ENCODE peak calls at places on chromosomes 2 and 18, in four cellular contexts. Q is endothelial cell; W is CD4-positive, alpha-beta T cell; D is mammary epithelial cell. M is an unnamed sample.

GRCh38 chr2:10221976-10222870 is 80.5 kb upstream of the HPCAL1 start:
- DNase-seq in Q (no peak), W (no peak), D (no peak), M (no peak)

GRCh38 chr2:222663448-222663847 is 7.6 kb upstream of the FARSB start:
- DNase-seq in D (no peak), W (no peak), Q (no peak), M (no peak)

GRCh38 chr2:204945376-204945775 is 400.1 kb downstream of the PARD3B start:
- DNase-seq in Q (no peak), D (no peak), W (no peak), M (no peak)

GRCh38 chr2:175175320-175175719 is 6.2 kb downstream of the ATP5MC3 start:
- DNase-seq in D (no peak), W (no peak), Q (no peak), M (no peak)

GRCh38 chr18:64416990-64417389 is 268.1 kb upstream of the LINC00305 start:
- DNase-seq in W (no peak), D (no peak), Q (no peak), M (no peak)

GRCh38 chr18:22691988-22692710 is 241.0 kb upstream of the RBBP8 start:
- DNase-seq in W (no peak), D (peak), Q (no peak), M (peak)

GRCh38 chr2:198347349-198347748 is 543.0 kb downstream of the PLCL1 start:
- DNase-seq in Q (no peak), W (no peak), D (no peak), M (no peak)

GRCh38 chr2:120435671-120436459 is 89.9 kb downstream of the INHBB start:
- DNase-seq in W (no peak), D (no peak), Q (no peak), M (no peak)

GRCh38 chr18:66168834-66169233 is 418.0 kb downstream of the CDH7 start:
- DNase-seq in D (no peak), W (no peak), Q (no peak), M (no peak)

GRCh38 chr2:105777071-105777482 is 32.4 kb downstream of the NCK2 start:
- DNase-seq in W (no peak), D (no peak), Q (no peak), M (no peak)

GRCh38 chr18:72601481-72601880 is 57.3 kb upstream of the CBLN2 start:
- DNase-seq in Q (no peak), D (no peak), W (no peak), M (no peak)

GRCh38 chr2:204010611-204011560 is 74.3 kb downstream of the ICOS start:
- DNase-seq in W (no peak), Q (no peak), D (peak), M (peak)

GRCh38 chr2:23658466-23658942 is 268.4 kb downstream of the ATAD2B start:
- DNase-seq in W (no peak), D (no peak), Q (no peak), M (no peak)

GRCh38 chr2:96464651-96465050 is 40.5 kb downstream of the NEURL3 start:
- DNase-seq in Q (no peak), D (no peak), W (no peak), M (no peak)

GRCh38 chr2:96470089-96470488 is 35.1 kb downstream of the NEURL3 start:
- DNase-seq in D (no peak), Q (no peak), W (no peak), M (no peak)

GRCh38 chr2:96468904-96469303 is 36.3 kb downstream of the NEURL3 start:
- DNase-seq in D (no peak), Q (no peak), W (no peak), M (no peak)

GRCh38 chr2:96471772-96472171 is 33.4 kb downstream of the NEURL3 start:
- DNase-seq in W (no peak), Q (no peak), D (no peak), M (no peak)

GRCh38 chr2:96470636-96471035 is 34.5 kb downstream of the NEURL3 start:
- DNase-seq in D (no peak), Q (peak), W (peak), M (no peak)
- TF ChIP-seq CTCF in D (peak), Q (peak), W (peak), M (no peak)

DNA sequence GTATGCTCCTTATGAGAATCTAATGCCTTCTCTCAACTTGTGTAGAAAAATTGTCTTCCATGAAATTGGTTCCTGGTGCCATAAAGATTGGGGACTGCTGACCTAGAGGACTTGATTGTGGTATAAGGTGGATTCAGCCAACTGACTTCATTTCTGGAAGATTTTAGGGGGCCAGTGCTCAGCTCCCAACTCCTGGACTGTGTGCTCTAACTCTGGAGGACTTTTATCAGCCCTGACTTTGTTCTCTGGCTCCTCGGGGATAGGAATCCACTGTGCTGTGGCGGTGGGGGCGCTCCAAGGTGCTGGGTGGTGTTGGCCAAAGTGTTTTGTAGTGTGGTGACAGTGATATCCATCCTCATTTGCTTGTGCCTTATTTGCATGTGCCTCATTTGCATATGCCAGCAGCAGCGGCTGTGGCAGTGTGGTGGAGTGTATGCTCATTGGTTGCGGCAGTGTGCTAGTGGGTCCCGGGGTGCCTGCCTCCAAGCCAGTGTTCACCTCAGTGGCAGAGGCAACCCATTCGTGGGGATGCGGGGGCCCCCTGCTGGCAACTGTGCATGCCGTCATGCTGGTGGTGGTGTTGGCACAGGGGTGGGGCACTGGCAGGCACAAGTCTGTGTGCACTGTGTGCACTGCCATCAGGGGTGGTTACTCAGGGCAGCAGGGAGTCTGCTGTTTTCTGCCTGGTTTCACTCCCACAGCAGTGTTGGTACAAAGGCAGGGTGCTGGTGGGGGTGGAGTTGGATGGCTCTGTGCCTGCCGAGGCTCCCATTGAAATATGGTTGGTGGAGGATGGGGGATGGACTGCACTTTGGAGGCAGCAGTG is 19.6 kb downstream of the EHBP1 start:
- DNase-seq in W (peak), Q (peak), D (no peak), M (peak)
- TF ChIP-seq CTCF in W (no peak), Q (peak), D (peak), M (peak)

GRCh38 chr2:230852113-230852512 is 12.6 kb upstream of the ITM2C start:
- DNase-seq in Q (no peak), D (no peak), W (no peak), M (no peak)
- TF ChIP-seq CTCF in Q (no peak), D (no peak), W (no peak), M (no peak)

GRCh38 chr2:166104084-166104483 is 23.7 kb downstream of the SCN1A start:
- DNase-seq in Q (no peak), D (no peak), W (no peak), M (no peak)

GRCh38 chr2:166104773-166105172 is 23.0 kb downstream of the SCN1A start:
- DNase-seq in Q (no peak), D (no peak), W (no peak), M (no peak)

GRCh38 chr2:166112193-166112605 is 15.6 kb downstream of the SCN1A start:
- DNase-seq in W (no peak), D (peak), Q (no peak), M (peak)

DNA sequence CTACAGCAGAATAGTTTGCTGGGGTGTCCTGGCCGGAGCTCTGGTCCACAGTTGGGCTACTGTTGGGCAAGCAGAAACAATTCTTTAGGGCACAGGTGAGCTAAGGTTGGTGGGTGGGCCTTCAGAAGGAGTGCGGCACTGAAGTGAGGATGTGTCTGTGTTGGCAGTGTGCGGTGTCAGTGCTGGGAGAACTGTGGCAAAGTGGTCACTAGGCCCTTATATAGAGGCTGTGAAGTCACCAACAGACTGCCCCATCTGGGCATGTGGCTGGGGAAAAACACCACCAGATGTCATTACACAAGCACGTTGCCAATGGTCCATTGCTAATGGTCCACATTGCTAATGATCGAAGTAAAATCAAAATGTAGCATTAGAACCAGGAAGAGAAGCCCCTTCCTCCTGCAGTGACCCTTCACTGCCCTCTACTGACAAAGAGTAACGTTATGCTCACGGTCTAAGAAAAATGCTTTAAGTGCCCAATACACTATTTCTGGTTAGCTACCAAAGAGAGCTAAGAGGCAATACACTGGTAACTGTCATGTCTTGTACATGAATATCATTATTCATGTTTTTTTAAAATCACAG is 21.3 kb downstream of the SCN1A start:
- DNase-seq in Q (peak), D (no peak), W (no peak), M (peak)
- TF ChIP-seq CTCF in Q (no peak), D (peak), W (no peak), M (no peak)

GRCh38 chr18:14975431-14975830 is 227.5 kb downstream of the ANKRD30B start:
- DNase-seq in W (no peak), Q (no peak), D (no peak), M (peak)

GRCh38 chr18:14978191-14978590 is 230.2 kb downstream of the ANKRD30B start:
- DNase-seq in Q (no peak), W (no peak), D (no peak), M (no peak)

GRCh38 chr18:14976736-14977430 is 228.9 kb downstream of the ANKRD30B start:
- DNase-seq in D (peak), W (no peak), Q (no peak), M (peak)

GRCh38 chr18:14979875-14980274 is 231.9 kb downstream of the ANKRD30B start:
- DNase-seq in D (no peak), W (no peak), Q (no peak), M (no peak)

GRCh38 chr18:14978962-14979535 is 231.1 kb downstream of the ANKRD30B start:
- DNase-seq in Q (peak), W (no peak), D (no peak), M (peak)
- TF ChIP-seq CTCF in Q (peak), W (no peak), D (peak), M (peak)

GRCh38 chr18:297936-298335 is 30.1 kb upstream of the THOC1 start:
- DNase-seq in D (no peak), W (no peak), Q (no peak), M (no peak)

GRCh38 chr18:295756-296155 is 27.9 kb upstream of the THOC1 start:
- DNase-seq in Q (no peak), D (no peak), W (no peak), M (no peak)

GRCh38 chr18:292271-292670 is 24.4 kb upstream of the THOC1 start:
- DNase-seq in Q (no peak), W (no peak), D (no peak), M (no peak)

DNA sequence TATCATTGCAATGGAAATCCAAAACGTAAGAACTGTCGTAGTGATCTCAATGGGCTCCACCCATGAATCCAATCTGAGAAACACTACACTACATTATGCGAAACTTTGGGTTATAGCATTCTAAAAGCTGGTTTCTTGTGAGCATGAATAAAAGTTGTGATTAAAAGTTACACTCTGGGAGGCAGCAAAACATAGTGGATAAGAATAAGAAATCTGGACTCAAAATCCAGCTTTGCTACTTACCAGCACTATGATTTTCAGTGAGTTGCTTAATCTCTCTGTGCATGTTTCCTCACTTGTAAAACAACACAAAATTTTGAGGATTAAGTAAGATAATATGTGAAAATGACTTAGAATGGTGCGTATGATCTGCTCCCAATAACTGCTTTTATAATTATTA is 25.7 kb upstream of the THOC1 start:
- DNase-seq in D (no peak), W (no peak), Q (no peak), M (no peak)
- TF ChIP-seq CTCF in D (no peak), W (no peak), Q (no peak), M (no peak)

DNA sequence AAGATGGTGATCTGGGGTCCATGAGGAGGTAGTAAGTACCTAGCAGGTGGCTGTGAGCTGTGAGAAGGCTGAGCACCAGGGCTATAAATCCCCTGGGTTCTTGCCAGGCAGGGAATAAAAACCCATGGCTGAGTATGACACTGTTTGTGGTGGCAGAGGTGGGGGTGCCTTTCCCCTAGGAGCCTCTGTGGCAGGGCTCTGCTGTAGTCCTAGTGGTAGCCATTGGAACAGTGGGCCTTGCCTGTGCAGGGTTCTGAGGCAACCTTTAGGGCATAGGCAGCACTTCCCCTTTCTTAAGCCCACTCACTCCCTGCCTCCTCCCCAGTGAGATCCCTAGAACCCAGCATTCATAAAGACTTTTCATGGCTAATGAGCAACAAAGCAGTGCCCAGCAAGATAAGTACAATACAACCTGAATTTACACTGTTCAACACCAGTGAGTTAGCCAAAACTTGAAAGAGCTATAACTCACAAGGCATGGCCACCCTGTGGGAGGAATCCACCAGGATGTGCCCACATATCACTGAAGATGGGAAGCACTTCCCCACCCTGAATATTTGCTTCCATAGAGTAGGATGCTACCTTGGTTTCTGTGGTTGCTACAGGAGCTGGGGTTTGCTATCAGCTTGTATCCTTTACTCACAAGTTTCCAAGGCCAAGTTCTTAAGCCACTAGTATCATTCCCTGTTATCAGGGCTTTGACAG is 100.9 kb upstream of the NEUROD1 start:
- DNase-seq in W (no peak), D (no peak), Q (no peak), M (no peak)
- TF ChIP-seq CTCF in W (no peak), D (no peak), Q (no peak), M (no peak)